ENCODE peak calls at places on chromosome 5, in four cellular contexts. P is C1 segment of cervical spinal cord, J is SK-N-MC, K is left cardiac atrium. L is an unnamed sample.

GRCh38 chr5:172283020-172283861 is at the start of gene UBTD2:
- DNase-seq in P (peak; percentile 49), J (no peak), K (peak; percentile 86), L (peak; percentile 72)

GRCh38 chr5:96247097-96247675 is 185.9 kb downstream of the PCSK1 start:
- DNase-seq in P (peak; percentile 11), K (peak; percentile 21), J (no peak), L (no peak)

GRCh38 chr5:75668348-75668895 is 48.8 kb downstream of the POC5 start:
- DNase-seq in P (peak; percentile 27), K (no peak), J (no peak), L (no peak)

GRCh38 chr5:97644206-97644605 is 461.2 kb upstream of the RIOK2 start:
- DNase-seq in K (no peak), J (no peak), P (no peak), L (no peak)

GRCh38 chr5:145293716-145294115 is 541.4 kb downstream of the PRELID2 start:
- DNase-seq in K (no peak), J (no peak), P (no peak), L (no peak)

GRCh38 chr5:149724884-149725283 is 5.2 kb upstream of the PPARGC1B start:
- DNase-seq in P (no peak), K (no peak), J (no peak), L (no peak)

GRCh38 chr5:41408676-41409443 is 101.5 kb downstream of the PLCXD3 start:
- DNase-seq in K (peak; percentile 37), J (no peak), P (no peak), L (no peak)

GRCh38 chr5:152061095-152061494 is 136.4 kb upstream of the GLRA1 start:
- DNase-seq in J (no peak), P (no peak), K (no peak), L (no peak)

GRCh38 chr5:81265101-81265500 is 32.0 kb downstream of the CKMT2 start:
- DNase-seq in P (no peak), K (no peak), J (no peak), L (no peak)

GRCh38 chr5:74109344-74109743 is 483.3 kb downstream of the ARHGEF28 start:
- DNase-seq in J (no peak), K (no peak), P (no peak), L (no peak)

GRCh38 chr5:61675015-61675692 is 343.1 kb downstream of the ZSWIM6 start:
- DNase-seq in P (no peak), K (no peak), J (no peak), L (no peak)

GRCh38 chr5:151812757-151813309 is 41.1 kb downstream of the G3BP1 start:
- DNase-seq in J (no peak), P (no peak), K (no peak), L (no peak)

GRCh38 chr5:94057655-94058054 is 316.3 kb upstream of the POU5F2 start:
- DNase-seq in J (no peak), K (no peak), P (no peak), L (no peak)

GRCh38 chr5:56625577-56625976 is 189.8 kb upstream of the MAP3K1 start:
- DNase-seq in K (no peak), J (no peak), P (no peak), L (no peak)

GRCh38 chr5:65102826-65103673 is 334.3 kb downstream of the CWC27 start:
- DNase-seq in P (peak; percentile 80), J (no peak), K (peak; percentile 68), L (no peak)

GRCh38 chr5:81247441-81247972 is 14.4 kb downstream of the CKMT2 start:
- DNase-seq in K (no peak), J (no peak), P (no peak), L (no peak)

GRCh38 chr5:54148858-54149257 is 161.5 kb downstream of the ARL15 start:
- DNase-seq in P (no peak), J (no peak), K (no peak), L (no peak)

GRCh38 chr5:606526-607399 is 5.4 kb upstream of the CEP72 start:
- DNase-seq in P (no peak), K (no peak), J (no peak), L (no peak)

GRCh38 chr5:138903113-138903789 is 28.1 kb upstream of the LRRTM2 start:
- DNase-seq in J (no peak), P (no peak), K (no peak), L (no peak)

GRCh38 chr5:125409101-125409495 is 662.7 kb upstream of the ZNF608 start:
- DNase-seq in J (no peak), P (no peak), K (no peak), L (peak; percentile 88)

GRCh38 chr5:82772281-82772680 is 304.9 kb downstream of the TMEM167A start:
- DNase-seq in K (no peak), J (no peak), P (no peak), L (no peak)

GRCh38 chr5:35852084-35852734 is 4.5 kb upstream of the IL7R start:
- DNase-seq in J (no peak), P (no peak), K (no peak), L (peak; percentile 60)

GRCh38 chr5:93359296-93359957 is 221.6 kb downstream of the NR2F1-AS1 start:
- DNase-seq in P (no peak), K (peak; percentile 42), J (peak; percentile 66), L (peak; percentile 74)

GRCh38 chr5:58410441-58410840 is 49.4 kb downstream of the PLK2 start:
- DNase-seq in J (no peak), K (no peak), P (no peak), L (no peak)

GRCh38 chr5:51544386-51544785 is 161.1 kb downstream of the ISL1 start:
- DNase-seq in K (no peak), P (no peak), J (no peak), L (no peak)